ENCODE peak calls at places on chromosome 13, in four cellular contexts. N is ovary, P is A549, F is H1. Y is an unnamed sample. For H3K4me1, the result is how much of the 10 kb centered on the place peaks cover.

GRCh38 chr13:50162001-50162400 is 146.8 kb downstream of the KCNRG start:
- DNase-seq in N (no peak), P (no peak), F (no peak), Y (no peak)

GRCh38 chr13:30355405-30355741 is 48.0 kb upstream of the KATNAL1 start:
- DNase-seq in N (no peak), P (no peak), F (peak), Y (peak)

GRCh38 chr13:24459234-24459633 is 53.3 kb downstream of the PARP4 start:
- DNase-seq in N (no peak), P (no peak), F (no peak), Y (no peak)

GRCh38 chr13:32456591-32456990 is 28.7 kb upstream of the N4BP2L1 start:
- DNase-seq in N (no peak), P (no peak), F (no peak), Y (no peak)

GRCh38 chr13:42355841-42356575 is 84.1 kb downstream of the AKAP11 start:
- DNase-seq in N (no peak), P (no peak), F (no peak), Y (no peak)

GRCh38 chr13:31699650-31700049 is 39.7 kb upstream of the RXFP2 start:
- DNase-seq in N (no peak), P (no peak), F (no peak), Y (no peak)

GRCh38 chr13:39036212-39036611 is 1.7 kb downstream of the PROSER1 start:
- DNase-seq in N (no peak), P (no peak), F (no peak), Y (no peak)

GRCh38 chr13:32019612-32020233 is 11.9 kb upstream of the FRY start:
- DNase-seq in N (peak), P (peak), F (no peak), Y (peak)

GRCh38 chr13:50561774-50562173 is 281.7 kb downstream of the DLEU7 start:
- DNase-seq in N (no peak), P (no peak), F (no peak), Y (no peak)

GRCh38 chr13:44068169-44068568 is 188.5 kb downstream of the LACC1 start:
- DNase-seq in N (no peak), P (no peak), F (no peak), Y (no peak)

GRCh38 chr13:75365724-75366173 is 116.2 kb downstream of the TBC1D4 start:
- DNase-seq in N (no peak), P (peak), F (no peak), Y (no peak)

GRCh38 chr13:62293081-62293480 is 877.4 kb upstream of the PCDH20 start:
- DNase-seq in N (no peak), P (peak), F (no peak), Y (no peak)

GRCh38 chr13:43473437-43473836 is 313.3 kb downstream of the ENOX1 start:
- DNase-seq in N (no peak), P (no peak), F (no peak), Y (peak)

GRCh38 chr13:46179576-46180368 is 2.2 kb downstream of the LCP1 start:
- DNase-seq in N (no peak), P (no peak), F (no peak), Y (no peak)

GRCh38 chr13:109715902-109716301 is 70.5 kb downstream of the IRS2 start:
- DNase-seq in N (no peak), P (peak), F (no peak), Y (peak)

GRCh38 chr13:27775943-27776342 is 16.3 kb upstream of the GSX1 start:
- DNase-seq in N (no peak), P (no peak), F (no peak), Y (no peak)

GRCh38 chr13:45331123-45331619 is 9.8 kb downstream of the TPT1 start:
- DNase-seq in N (no peak), P (no peak), F (no peak), Y (no peak)

GRCh38 chr13:91358384-91358776 is 10.9 kb downstream of the MIR17HG start:
- DNase-seq in N (no peak), P (no peak), F (no peak), Y (no peak)

DNA sequence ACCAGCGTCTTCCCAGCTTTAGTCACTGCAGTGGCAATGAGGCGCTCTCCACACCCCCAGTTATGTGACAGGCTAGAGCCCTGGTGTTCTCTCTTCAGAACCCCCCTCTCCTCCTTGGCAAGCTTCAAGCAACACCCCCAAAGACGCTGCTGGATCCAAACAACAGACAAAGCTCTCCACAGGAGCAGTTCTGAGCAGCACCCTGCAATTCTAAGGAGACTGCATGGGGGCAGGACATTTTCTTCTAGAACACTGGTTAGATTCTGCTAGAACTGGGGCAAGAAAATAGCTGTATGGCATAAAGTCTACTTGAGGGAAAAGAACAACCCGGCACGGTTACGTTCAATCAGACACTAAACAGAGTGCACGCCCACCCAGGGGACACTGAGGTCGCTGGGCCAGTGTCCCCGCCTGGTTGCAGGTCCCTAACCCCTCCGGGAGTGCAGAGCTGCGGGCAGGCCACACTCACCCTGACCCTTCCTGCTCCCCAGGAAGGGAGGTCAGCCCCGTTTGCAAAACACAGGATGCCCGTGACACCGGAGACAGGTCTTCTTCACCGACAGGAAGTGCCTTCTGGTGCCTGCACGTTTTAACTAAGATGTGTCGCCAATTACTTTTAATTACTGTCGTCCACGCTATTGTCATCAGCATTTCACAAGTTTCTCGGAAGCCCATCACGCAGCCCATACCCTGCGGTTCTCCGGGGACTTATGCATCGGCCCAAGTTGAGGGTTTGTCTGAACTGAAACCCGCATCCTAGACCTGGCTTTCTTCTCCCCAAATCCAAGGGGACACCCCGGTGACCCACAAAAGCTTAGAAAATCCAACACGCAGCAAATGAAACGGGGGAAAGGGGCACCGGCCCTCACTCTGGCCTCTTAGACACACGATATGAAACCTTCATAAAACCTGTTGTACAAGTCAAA is 943 bp downstream of the GJB6 start:
- DNase-seq in N (no peak), P (no peak), F (peak), Y (no peak)
- H3K4me3 ChIP-seq in N (no peak), P (peak), F (peak), Y (no peak)

DNA sequence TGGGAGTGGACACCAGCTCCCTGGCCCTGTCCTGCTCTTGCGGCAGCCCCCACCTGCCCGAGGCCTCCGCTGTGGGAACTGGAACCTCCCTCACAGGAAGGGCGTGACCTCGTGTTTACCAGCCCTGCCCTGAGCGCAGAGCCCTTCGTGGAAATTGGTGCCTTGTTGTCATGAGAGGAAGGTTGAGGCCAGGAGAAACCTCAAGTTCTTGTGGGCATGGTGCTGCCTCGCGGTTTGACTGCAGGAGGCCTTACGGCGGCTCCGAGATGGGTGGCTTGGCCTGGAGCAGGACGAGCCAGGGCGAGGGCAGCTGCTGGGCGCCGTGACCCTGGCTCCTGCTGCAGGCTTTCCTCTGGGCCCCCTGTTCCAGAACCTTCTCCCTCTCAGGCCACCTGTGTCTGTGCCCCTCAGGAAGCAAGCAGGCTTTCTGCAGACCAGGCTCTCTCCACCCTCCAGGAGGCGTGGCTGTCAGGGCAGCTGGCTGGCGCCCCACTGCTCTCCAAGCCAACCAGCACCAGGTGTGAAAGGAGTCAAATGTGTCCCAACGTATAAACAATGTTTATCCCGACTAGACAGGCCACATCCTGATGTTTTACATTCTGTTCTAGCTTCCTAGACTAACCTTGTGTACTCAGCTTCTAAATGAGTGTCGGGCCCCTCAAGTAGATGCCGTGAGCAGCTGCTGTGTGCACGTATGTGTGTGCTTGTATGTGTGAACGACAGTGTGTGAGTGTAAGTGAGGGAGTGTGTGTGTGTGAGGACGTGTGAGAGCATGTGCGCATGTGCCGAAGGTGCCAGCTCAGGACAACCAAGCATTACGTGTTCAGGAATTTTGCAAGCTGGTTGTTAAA is 10.4 kb upstream of the RASA3 start:
- DNase-seq in N (no peak), P (no peak), F (peak), Y (peak)
- H3K4me1 ChIP-seq in N (under half), P (under half), F (under half), Y (under half)

DNA sequence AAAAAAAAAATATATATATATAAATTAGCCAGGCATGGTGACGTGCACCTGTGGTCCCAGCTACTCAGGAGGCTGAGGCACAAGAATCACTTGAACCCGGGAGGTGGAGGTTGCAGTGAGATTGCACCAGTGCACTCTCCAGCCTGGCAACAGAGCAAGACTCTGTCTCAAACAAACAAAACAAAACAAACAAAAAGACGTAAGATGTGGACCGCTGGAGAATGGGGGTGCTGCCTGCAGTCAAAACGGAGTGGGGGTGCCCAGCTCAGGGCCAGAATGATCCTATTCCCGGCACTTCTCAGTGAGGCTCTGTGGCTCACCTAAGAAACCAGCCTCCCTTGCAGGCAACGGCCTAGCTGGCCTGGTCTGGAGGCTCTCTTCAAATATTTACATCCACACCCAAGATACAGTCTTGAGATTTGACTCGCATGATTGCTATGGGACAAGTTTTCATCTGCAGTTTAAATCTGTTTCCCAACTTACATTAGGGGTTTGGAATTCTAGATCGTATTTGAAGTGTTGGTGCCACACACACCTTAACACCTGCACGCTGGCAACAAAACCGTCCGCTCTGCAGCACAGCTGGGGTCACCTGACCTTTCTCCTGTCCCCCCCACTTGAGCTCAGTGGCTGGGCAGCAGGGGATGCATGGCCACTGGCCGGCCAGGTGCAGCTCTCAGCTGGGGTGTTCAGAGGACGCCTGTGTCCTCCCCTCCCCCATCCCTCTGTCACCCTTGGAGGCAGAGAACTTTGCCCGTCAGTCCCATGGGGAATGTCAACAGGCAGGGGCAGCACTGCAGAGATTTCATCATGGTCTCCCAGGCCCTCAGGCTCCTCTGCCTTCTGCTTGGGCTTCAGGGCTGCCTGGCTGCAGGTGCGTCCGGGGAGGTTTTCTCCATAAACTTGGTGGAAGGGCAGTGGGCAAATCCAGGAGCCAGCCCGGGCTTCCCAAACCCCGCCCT is at the start of gene F7:
- DNase-seq in N (no peak), P (peak), F (no peak), Y (no peak)
- TF ChIP-seq POLR2A in N (no peak), P (no peak), F (no peak), Y (no peak)

DNA sequence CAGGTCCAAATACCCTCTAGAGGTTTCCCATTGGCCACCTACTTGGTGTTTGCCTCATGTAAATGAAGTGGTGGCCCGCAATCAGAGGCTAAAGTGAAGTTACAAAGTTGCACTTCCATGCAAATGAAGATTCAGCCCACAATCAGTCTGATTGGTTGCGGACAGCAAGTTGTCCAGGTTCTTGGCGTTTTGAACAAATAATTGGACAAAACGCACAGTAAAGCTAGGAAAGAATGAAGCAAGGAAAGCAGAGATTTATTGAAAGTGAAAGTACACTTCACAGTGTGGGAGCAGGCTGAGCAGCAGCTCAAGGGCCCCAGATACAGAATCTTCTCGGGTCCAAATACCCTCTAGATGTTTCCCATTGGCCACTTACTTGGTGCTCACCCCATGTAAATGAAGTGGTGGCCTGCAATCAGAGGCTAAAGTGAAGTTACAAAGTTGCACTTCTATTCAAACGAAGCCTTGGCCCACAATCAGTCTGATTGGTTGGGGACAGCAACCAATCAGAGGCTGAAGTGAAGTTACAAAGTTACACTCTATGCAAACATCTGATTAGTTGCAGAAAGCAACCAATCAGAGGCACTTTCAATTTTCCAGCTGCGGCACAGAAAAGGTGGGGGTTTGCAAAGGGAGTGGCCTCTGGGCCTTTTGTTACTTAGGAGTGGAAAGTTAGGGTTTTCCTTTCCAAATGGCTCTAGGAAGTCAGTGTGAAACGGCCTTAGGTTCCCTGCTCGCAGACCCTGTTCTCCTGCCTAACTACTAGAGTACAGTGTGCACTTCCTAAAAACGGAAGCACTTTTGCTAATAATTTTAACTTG is 4.7 kb upstream of the TM9SF2 start:
- DNase-seq in N (peak), P (peak), F (no peak), Y (no peak)
- H3K4me3 ChIP-seq in N (peak), P (peak), F (no peak), Y (no peak)

GRCh38 chr13:77014906-77015685 is 11.9 kb downstream of the FBXL3 start:
- DNase-seq in N (no peak), P (no peak), F (no peak), Y (no peak)

GRCh38 chr13:77019756-77020155 is 7.2 kb downstream of the FBXL3 start:
- DNase-seq in N (no peak), P (no peak), F (no peak), Y (no peak)

GRCh38 chr13:77013853-77014542 is 13.0 kb downstream of the FBXL3 start:
- DNase-seq in N (no peak), P (no peak), F (no peak), Y (no peak)

GRCh38 chr13:77016241-77016812 is 10.6 kb downstream of the FBXL3 start:
- DNase-seq in N (no peak), P (no peak), F (no peak), Y (no peak)

DNA sequence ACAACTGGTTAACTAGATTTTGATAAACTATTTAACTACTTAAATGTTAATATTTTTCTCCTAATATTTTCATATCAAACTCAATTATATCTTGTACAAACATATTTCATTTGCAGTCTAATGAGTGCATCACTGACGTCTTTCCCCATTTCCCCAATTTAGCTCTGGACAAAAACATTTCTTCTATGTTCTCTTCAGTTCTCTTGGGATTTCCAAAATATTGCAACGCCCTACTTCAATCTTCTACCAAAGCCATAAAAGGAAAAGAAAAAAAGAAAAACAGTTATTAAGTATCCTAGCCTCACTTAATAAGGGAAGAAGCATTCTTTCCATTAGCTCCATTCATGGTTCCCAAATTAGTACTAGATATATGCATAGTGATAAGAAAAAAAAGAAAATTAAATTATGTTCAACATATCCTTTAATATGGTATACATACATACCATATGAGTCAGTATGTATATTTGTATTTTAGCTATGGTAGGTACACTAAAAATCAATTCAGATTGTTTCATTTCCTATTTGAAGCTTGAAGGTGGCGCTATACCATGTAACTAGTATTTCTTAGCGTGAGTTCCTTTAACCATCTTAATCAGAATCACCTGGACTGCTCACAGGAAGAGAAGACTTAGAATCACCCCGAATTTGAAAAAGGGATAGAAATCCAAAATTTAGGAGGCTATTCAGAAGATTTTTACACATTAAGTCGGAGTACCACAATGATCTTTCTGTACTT is 9.9 kb downstream of the FBXL3 start:
- DNase-seq in N (no peak), P (no peak), F (no peak), Y (no peak)
- H3K4me1 ChIP-seq in N (under half), P (under half), F (under half), Y (under half)

DNA sequence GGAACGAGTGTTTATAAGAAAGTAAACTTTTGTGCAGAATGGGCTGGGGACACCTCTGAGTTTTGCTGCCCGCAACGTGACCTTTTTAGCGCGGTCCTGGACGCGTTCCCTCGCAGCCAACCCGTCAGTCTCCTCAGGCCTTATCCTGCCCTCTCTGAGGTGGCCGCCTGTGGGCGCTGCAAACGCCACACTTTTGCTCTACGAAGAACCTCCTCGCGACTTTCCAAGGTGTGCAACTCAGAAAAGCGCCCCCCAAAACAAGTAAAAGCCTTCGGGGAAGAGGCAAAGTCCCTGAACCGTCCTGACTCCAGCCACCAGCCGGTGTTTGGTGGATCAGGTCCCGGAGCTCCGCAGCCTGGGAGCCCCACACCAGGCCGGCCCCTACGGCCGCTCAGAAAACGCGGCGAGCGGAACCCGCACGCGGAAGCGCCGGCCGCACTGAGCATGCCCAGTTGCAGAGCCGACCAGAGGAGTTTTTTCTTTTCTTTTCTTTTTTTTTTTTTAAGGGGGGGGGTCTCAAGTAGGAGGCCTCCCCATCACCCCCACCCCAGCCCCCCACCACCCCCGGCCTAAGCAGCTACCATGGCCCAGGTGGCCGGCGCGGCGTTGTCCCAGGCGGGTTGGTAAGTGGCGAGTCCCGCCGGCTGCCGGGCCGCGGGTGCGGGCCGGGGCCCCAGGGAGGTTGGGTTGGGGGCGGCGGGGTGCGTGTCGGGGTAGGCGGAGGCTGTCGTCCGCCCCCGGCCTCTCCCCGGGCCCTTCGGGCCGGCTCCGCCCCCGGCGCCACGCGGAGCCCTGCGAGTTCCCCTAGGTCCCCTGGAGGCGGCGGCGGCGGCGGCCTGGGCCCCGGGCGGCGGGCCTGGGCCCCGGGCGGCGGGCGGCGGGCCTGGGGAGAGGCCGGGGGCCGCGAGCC is at the start of gene TDRD3:
- DNase-seq in N (peak), P (peak), F (peak), Y (peak)
- TF ChIP-seq POLR2A in N (no peak), P (peak), F (peak), Y (peak)

GRCh38 chr13:99356216-99357089 is 49.3 kb upstream of the GPR183 start:
- DNase-seq in N (peak), P (no peak), F (peak), Y (no peak)
- H3K4me3 ChIP-seq in N (no peak), P (no peak), F (no peak), Y (no peak)

Y was measured in body of pancreas.